ENCODE peak calls at places on chromosomes 16 and 17, in six cellular contexts. Z is brain microvascular endothelial cell, T is A673, R is psoas muscle, M is AG04450, X is fibroblast of lung. F is an unnamed sample.

GRCh38 chr16:4976079-4976478 is 17.9 kb downstream of the SEC14L5 start:
- DNase-seq in Z (no peak), T (no peak), R (no peak), M (no peak), X (no peak), F (no peak)

GRCh38 chr17:3575506-3575905 is 17.9 kb upstream of the TRPV3 start:
- DNase-seq in Z (no peak), T (no peak), R (no peak), M (no peak), X (peak), F (no peak)

GRCh38 chr17:80999224-81000088 is 7.8 kb downstream of the CHMP6 start:
- DNase-seq in Z (no peak), T (no peak), R (no peak), M (no peak), X (no peak), F (no peak)

GRCh38 chr17:34561328-34561727 is 18.1 kb upstream of the TMEM132E start:
- DNase-seq in Z (no peak), T (no peak), R (no peak), M (no peak), X (no peak), F (no peak)

GRCh38 chr16:26665166-26665939 is 401.4 kb upstream of the C16orf82 start:
- DNase-seq in Z (no peak), T (peak), R (no peak), M (no peak), X (no peak), F (no peak)

GRCh38 chr17:7579001-7579838 is at the start of gene CD68:
- DNase-seq in Z (peak), T (peak), R (peak), M (peak), X (peak), F (peak)

GRCh38 chr16:29925805-29926674 is at the start of gene KCTD13:
- DNase-seq in Z (peak), T (peak), R (peak), M (peak), X (peak), F (peak)

GRCh38 chr17:64491034-64491860 is 5.6 kb downstream of the POLG2 start:
- DNase-seq in Z (peak), T (no peak), R (no peak), M (no peak), X (peak), F (no peak)

GRCh38 chr17:77363821-77364361 is 223.1 kb downstream of the SEC14L1 start:
- DNase-seq in Z (no peak), T (peak), R (peak), M (no peak), X (peak), F (peak)

GRCh38 chr16:84618428-84619102 is 687 bp upstream of the COTL1 start:
- DNase-seq in Z (peak), T (peak), R (peak), M (peak), X (peak), F (no peak)

GRCh38 chr16:684961-685696 is 995 bp upstream of the JMJD8 start:
- DNase-seq in Z (no peak), T (no peak), R (peak), M (no peak), X (no peak), F (no peak)

GRCh38 chr17:48251950-48252349 is 144.4 kb downstream of the SNX11 start:
- DNase-seq in Z (no peak), T (no peak), R (no peak), M (no peak), X (no peak), F (no peak)

GRCh38 chr17:75647061-75647460 is 13.8 kb downstream of the SMIM5 start:
- DNase-seq in Z (no peak), T (no peak), R (no peak), M (no peak), X (no peak), F (peak)

GRCh38 chr17:73613271-73613941 is 30.8 kb downstream of the SDK2 start:
- DNase-seq in Z (no peak), T (no peak), R (no peak), M (no peak), X (no peak), F (no peak)

GRCh38 chr16:56938664-56939513 is 6.9 kb downstream of the HERPUD1 start:
- DNase-seq in Z (no peak), T (no peak), R (no peak), M (no peak), X (no peak), F (no peak)

GRCh38 chr16:57245472-57246113 is 534 bp downstream of the ARL2BP start:
- DNase-seq in Z (no peak), T (no peak), R (peak), M (no peak), X (peak), F (peak)

GRCh38 chr17:79995691-79996090 is 40.0 kb downstream of the TBC1D16 start:
- DNase-seq in Z (no peak), T (no peak), R (no peak), M (no peak), X (no peak), F (no peak)

GRCh38 chr16:8729779-8730334 is 55.4 kb downstream of the ABAT start:
- DNase-seq in Z (no peak), T (no peak), R (no peak), M (no peak), X (no peak), F (no peak)

GRCh38 chr16:8818499-8819270 is 21.0 kb downstream of the PMM2 start:
- DNase-seq in Z (no peak), T (no peak), R (no peak), M (no peak), X (peak), F (no peak)

GRCh38 chr17:81295678-81296381 is 723 bp upstream of the SLC38A10 start:
- DNase-seq in Z (peak), T (peak), R (no peak), M (no peak), X (peak), F (peak)

GRCh38 chr17:19867654-19868395 is at the start of gene ULK2:
- DNase-seq in Z (peak), T (peak), R (peak), M (peak), X (peak), F (peak)

GRCh38 chr17:21345236-21345635 is 30.9 kb upstream of the KCNJ12 start:
- DNase-seq in Z (no peak), T (no peak), R (no peak), M (no peak), X (no peak), F (peak)

GRCh38 chr17:31878703-31879073 is 19.6 kb upstream of the COPRS start:
- DNase-seq in Z (no peak), T (no peak), R (no peak), M (no peak), X (no peak), F (no peak)

GRCh38 chr16:2470603-2471015 is 488 bp upstream of the NTN3 start:
- DNase-seq in Z (no peak), T (peak), R (no peak), M (no peak), X (no peak), F (no peak)
- TF ChIP-seq CTCF in Z (no peak), T (no peak), R (no peak), M (no peak), X (no peak), F (no peak)

GRCh38 chr17:18256351-18256750 is 2.2 kb downstream of the FLII start:
- DNase-seq in Z (no peak), T (no peak), R (no peak), M (no peak), X (no peak), F (no peak)
- H3K4me3 ChIP-seq in Z (no peak), T (no peak), R (peak), M (no peak), X (no peak), F (no peak)

GRCh38 chr17:58376472-58376921 is 24.5 kb upstream of the SUPT4H1 start:
- DNase-seq in Z (no peak), T (no peak), R (no peak), M (no peak), X (no peak), F (no peak)

GRCh38 chr17:58378895-58379824 is 27.2 kb upstream of the SUPT4H1 start:
- DNase-seq in Z (no peak), T (no peak), R (no peak), M (no peak), X (no peak), F (no peak)

GRCh38 chr17:58377005-58377660 is 25.1 kb upstream of the SUPT4H1 start:
- DNase-seq in Z (no peak), T (no peak), R (no peak), M (no peak), X (no peak), F (no peak)

GRCh38 chr17:58375811-58376210 is 23.8 kb upstream of the SUPT4H1 start:
- DNase-seq in Z (no peak), T (no peak), R (no peak), M (no peak), X (no peak), F (no peak)

GRCh38 chr17:58377661-58378060 is 25.7 kb upstream of the SUPT4H1 start:
- DNase-seq in Z (no peak), T (no peak), R (no peak), M (no peak), X (no peak), F (no peak)
- H3K27ac ChIP-seq in Z (no peak), T (no peak), R (no peak), M (no peak), X (no peak), F (no peak)

GRCh38 chr17:66310528-66311148 is 8.2 kb downstream of the PRKCA start:
- DNase-seq in Z (no peak), T (peak), R (no peak), M (no peak), X (no peak), F (no peak)
- TF ChIP-seq CTCF in Z (peak), T (peak), R (no peak), M (peak), X (peak), F (no peak)

GRCh38 chr16:75039941-75040340 is 41.1 kb downstream of the ZNRF1 start:
- DNase-seq in Z (no peak), T (no peak), R (no peak), M (no peak), X (no peak), F (no peak)

GRCh38 chr16:75042423-75043174 is 43.8 kb downstream of the ZNRF1 start:
- DNase-seq in Z (no peak), T (no peak), R (no peak), M (no peak), X (no peak), F (no peak)

GRCh38 chr16:75035410-75035968 is 36.7 kb downstream of the ZNRF1 start:
- DNase-seq in Z (no peak), T (no peak), R (no peak), M (no peak), X (no peak), F (peak)

GRCh38 chr16:75043175-75043937 is 44.5 kb downstream of the ZNRF1 start:
- DNase-seq in Z (no peak), T (no peak), R (no peak), M (no peak), X (no peak), F (no peak)

GRCh38 chr16:75038036-75038959 is 39.5 kb downstream of the ZNRF1 start:
- DNase-seq in Z (peak), T (no peak), R (no peak), M (no peak), X (no peak), F (no peak)
- H3K4me3 ChIP-seq in Z (no peak), T (no peak), R (no peak), M (no peak), X (no peak), F (no peak)

DNA sequence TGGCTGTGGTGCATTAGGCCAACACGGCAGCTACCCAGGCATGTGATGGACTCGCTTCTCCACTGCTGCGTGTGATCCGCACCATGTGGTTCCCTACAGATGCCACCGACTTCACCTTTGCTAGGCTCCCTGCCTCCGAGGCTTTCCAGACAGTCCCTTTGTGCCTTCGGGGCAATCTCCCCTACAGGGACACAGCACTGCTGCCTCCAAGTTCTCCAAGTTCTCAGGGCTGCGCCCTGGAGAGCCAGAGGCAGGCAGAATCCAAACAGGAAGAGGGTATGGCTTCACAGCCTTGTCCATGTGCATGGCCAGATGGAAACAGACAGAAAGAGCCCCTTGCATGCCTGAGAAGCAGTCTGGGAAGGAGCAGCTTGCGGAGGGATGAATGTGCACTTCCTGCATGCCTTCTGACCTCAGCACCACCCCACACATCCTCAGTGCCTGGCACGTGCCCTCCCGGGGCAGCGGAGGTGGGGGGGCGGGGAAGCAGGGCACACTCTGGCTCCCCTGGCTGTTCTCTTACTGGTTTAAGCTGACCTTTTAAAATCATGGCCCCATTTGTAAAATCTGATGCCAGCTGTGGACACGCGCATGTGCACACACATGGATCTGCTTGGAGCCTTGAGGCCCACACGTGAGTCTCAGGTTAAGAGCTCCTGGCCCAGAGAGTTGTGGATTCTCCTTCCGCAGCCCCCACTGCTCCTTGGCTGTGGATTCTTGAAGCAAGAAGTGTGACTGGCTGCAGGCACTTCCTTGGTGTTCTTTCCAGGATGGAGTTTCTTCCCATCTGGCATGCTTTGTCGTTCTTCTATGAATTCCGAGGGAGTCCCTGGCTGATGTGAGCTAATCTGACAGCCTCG is 55.3 kb upstream of the MTSS2 start:
- DNase-seq in Z (peak), T (no peak), R (no peak), M (no peak), X (peak), F (no peak)
- H3K27ac ChIP-seq in Z (peak), T (no peak), R (no peak), M (peak), X (peak), F (peak)

GRCh38 chr17:40615295-40615988 is 32.2 kb downstream of the SMARCE1 start:
- DNase-seq in Z (peak), T (no peak), R (no peak), M (no peak), X (peak), F (no peak)
- TF ChIP-seq CTCF in Z (peak), T (no peak), R (peak), M (peak), X (peak), F (peak)

DNA sequence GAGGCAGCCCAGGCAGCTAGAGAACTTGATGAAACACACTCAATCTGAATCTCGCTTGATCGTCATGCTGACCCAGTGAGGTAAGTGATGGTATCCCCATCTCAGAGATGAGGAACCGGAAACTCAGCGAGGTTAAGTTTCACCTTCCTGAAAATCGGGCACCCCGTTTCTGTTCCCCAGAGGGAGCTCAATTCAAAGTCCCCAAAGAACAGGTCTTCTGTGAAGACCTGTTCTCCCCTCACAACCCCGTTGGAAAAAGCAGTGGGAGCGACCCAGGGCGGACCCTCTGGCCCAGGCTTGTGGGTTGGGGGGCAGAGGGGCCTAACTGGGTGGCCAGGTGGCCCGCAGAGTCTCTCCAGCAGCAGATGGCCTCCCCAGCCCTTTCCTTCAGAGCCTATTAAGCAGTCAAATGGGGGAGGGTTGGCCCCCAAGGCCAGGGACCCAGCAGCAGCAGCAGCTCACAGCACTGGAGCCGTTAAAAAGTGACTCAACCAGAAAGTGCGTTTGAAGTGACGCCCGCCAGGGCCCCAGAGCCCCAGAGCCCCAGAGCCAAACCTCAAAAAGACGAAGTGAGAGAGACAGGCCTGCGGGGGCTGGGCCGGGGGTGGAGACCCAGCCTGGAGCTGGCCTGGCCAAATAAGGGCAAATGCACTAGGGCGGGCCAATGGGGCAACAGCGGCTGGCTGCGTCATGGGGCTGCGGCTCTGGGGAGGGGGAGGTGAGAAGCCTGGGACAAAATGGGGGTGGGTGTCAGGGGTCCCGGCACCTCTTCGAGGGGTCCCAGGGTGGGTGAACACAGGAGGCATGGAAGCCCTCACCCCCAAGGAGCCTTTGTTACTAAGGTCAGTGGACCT is 9.2 kb upstream of the TSPOAP1 start:
- DNase-seq in Z (peak), T (no peak), R (peak), M (peak), X (peak), F (peak)
- H3K4me3 ChIP-seq in Z (no peak), T (no peak), R (no peak), M (no peak), X (peak), F (peak)

F was measured in upper lobe of right lung.